ENCODE peak calls at places on chromosomes 11 and 22, in six cellular contexts. A is right atrium auricular region, V is nephron progenitor cell, M is stomach, P is cardiac fibroblast, F is heart right ventricle. W is an unnamed sample.

GRCh38 chr11:128323381-128323780 is 264.0 kb downstream of the ETS1 start:
- DNase-seq in F (no peak), P (peak), A (no peak), V (no peak), M (no peak), W (no peak)

GRCh38 chr11:61834278-61835004 is 6.3 kb downstream of the FADS2 start:
- DNase-seq in V (no peak), M (no peak), A (peak), P (peak), F (peak), W (no peak)

GRCh38 chr11:45211732-45212131 is 65.3 kb downstream of the PRDM11 start:
- DNase-seq in M (no peak), A (no peak), P (no peak), V (no peak), F (no peak), W (no peak)

GRCh38 chr11:41018224-41018623 is 441.2 kb downstream of the LRRC4C start:
- DNase-seq in M (no peak), A (no peak), V (no peak), F (no peak), P (no peak), W (no peak)

GRCh38 chr11:129035254-129035653 is 92.6 kb upstream of the TP53AIP1 start:
- DNase-seq in F (no peak), V (no peak), M (no peak), A (no peak), P (no peak), W (no peak)

GRCh38 chr22:23067023-23067650 is 3.2 kb upstream of the GNAZ start:
- DNase-seq in V (no peak), M (peak), F (peak), A (no peak), P (no peak), W (peak)

GRCh38 chr11:130837194-130837593 is 79.1 kb downstream of the SNX19 start:
- DNase-seq in F (no peak), A (no peak), M (no peak), V (no peak), P (no peak), W (no peak)

GRCh38 chr11:79348976-79349682 is 91.7 kb downstream of the TENM4 start:
- DNase-seq in A (no peak), M (no peak), P (no peak), F (no peak), V (no peak), W (no peak)

GRCh38 chr22:19912236-19912999 is 29.2 kb upstream of the COMT start:
- DNase-seq in F (no peak), A (no peak), M (peak), P (no peak), V (no peak), W (no peak)

GRCh38 chr22:24191893-24192292 is 10.6 kb downstream of the SUSD2 start:
- DNase-seq in M (no peak), V (no peak), F (no peak), A (no peak), P (no peak), W (no peak)

GRCh38 chr11:66299189-66299588 is 7.5 kb downstream of the TMEM151A start:
- DNase-seq in M (no peak), A (no peak), P (no peak), V (no peak), F (no peak), W (no peak)

GRCh38 chr11:4643084-4643483 is 698 bp upstream of the OR51E1 start:
- DNase-seq in F (peak), M (no peak), V (no peak), P (no peak), A (no peak), W (no peak)

GRCh38 chr11:117822031-117822521 is 2.5 kb downstream of the FXYD2 start:
- DNase-seq in M (peak), P (peak), A (no peak), F (peak), V (peak), W (no peak)

GRCh38 chr11:120940297-120940847 is 83.5 kb upstream of the TBCEL start:
- DNase-seq in F (no peak), V (no peak), M (no peak), P (no peak), A (no peak), W (no peak)

GRCh38 chr11:120950880-120951279 is 73.0 kb upstream of the TBCEL start:
- DNase-seq in A (no peak), V (no peak), P (no peak), M (no peak), F (no peak), W (no peak)

GRCh38 chr11:120941000-120941399 is 82.9 kb upstream of the TBCEL start:
- DNase-seq in A (no peak), F (no peak), P (no peak), M (no peak), V (no peak), W (no peak)

GRCh38 chr11:120942701-120943100 is 81.2 kb upstream of the TBCEL start:
- DNase-seq in A (no peak), M (no peak), P (no peak), F (no peak), V (no peak), W (no peak)

DNA sequence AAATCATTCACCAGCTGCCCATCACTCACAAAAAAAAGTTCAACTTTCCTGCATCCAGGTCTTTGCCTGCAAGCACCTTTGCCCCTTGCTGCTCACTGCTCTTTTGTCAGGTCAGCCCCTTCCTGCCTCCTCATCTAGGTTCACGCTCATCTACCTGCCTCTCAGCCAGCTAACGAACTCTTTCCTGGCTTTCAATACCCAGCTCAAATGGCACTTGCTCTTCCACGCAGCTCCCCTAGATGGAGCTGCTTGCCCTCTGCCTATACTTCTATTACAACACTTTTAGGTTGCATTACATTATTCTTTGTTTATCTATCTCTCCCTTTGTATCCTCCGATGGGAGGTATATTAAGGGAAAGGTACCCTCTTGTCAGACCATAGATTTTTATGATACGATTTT is 78.9 kb upstream of the TBCEL start:
- DNase-seq in M (no peak), A (no peak), V (no peak), F (no peak), P (no peak), W (no peak)
- TF ChIP-seq CTCF in M (no peak), A (no peak), V (no peak), F (no peak), P (peak), W (peak)

GRCh38 chr11:113372317-113372716 is 15.3 kb upstream of the ANKK1 start:
- DNase-seq in A (no peak), V (no peak), M (no peak), P (no peak), F (no peak), W (no peak)
- TF ChIP-seq CTCF in A (no peak), V (no peak), M (no peak), P (no peak), F (no peak), W (peak)

GRCh38 chr11:67648140-67648795 is 2.3 kb downstream of the ACY3 start:
- DNase-seq in V (no peak), F (no peak), P (no peak), M (peak), A (no peak), W (peak)
- TF ChIP-seq CTCF in V (peak), F (no peak), P (no peak), M (peak), A (no peak), W (peak)

GRCh38 chr22:17267661-17268330 is 48.6 kb upstream of the ADA2 start:
- DNase-seq in M (no peak), P (no peak), F (no peak), A (no peak), V (no peak), W (no peak)

GRCh38 chr22:17269224-17269606 is 50.0 kb upstream of the ADA2 start:
- DNase-seq in P (no peak), M (no peak), A (no peak), F (no peak), V (no peak), W (no peak)

GRCh38 chr22:17269607-17270261 is 50.5 kb upstream of the ADA2 start:
- DNase-seq in P (no peak), V (no peak), F (no peak), M (no peak), A (no peak), W (no peak)

GRCh38 chr22:17266261-17266971 is 47.2 kb upstream of the ADA2 start:
- DNase-seq in M (no peak), F (no peak), A (no peak), P (no peak), V (peak), W (no peak)

GRCh38 chr22:17268501-17269223 is 49.4 kb upstream of the ADA2 start:
- DNase-seq in A (no peak), P (peak), V (no peak), M (no peak), F (no peak), W (no peak)
- TF ChIP-seq CTCF in A (peak), P (no peak), V (peak), M (no peak), F (peak), W (peak)

DNA sequence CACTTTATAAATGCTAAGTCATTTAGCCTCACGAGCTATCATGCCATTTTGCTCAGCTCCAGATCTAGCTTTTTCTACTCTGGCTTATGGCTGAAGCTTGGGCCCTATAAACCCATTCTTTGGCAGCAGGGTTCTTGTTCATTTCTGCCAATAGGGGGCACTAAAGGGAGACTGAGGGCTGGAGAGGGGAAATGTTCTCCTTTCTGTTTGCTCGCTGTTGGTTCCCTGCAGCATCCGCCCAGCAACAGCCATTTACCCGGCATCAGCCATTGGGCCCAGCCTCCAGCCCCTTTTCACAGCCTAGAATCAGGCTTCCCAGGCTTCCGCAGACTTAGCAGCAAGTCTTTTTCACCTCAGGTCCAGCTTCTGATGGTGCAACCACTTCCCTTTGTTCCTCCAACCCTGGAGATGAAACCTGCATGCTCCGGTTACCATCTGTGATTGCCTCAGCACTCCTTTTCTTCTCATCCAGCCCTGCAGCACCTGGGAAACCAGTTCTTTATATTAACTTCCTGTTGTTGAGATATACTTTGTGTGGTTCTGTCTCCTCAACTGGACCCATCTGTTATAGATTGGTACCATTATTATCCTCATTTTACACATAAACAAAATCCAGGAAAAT is 4.2 kb upstream of the ME3 start:
- DNase-seq in F (no peak), V (no peak), A (no peak), P (no peak), M (no peak), W (no peak)
- TF ChIP-seq CTCF in F (peak), V (no peak), A (peak), P (peak), M (no peak), W (peak)

GRCh38 chr11:110447897-110448522 is 18.3 kb downstream of the FDX1 start:
- DNase-seq in V (no peak), M (no peak), F (no peak), A (no peak), P (peak), W (no peak)
- TF ChIP-seq CTCF in V (peak), M (peak), F (peak), A (peak), P (peak), W (peak)

GRCh38 chr11:108084811-108085210 is 36.6 kb upstream of the ACAT1 start:
- DNase-seq in A (no peak), F (no peak), P (no peak), V (no peak), M (no peak), W (no peak)
- TF ChIP-seq CTCF in A (no peak), F (no peak), P (no peak), V (no peak), M (no peak), W (no peak)

DNA sequence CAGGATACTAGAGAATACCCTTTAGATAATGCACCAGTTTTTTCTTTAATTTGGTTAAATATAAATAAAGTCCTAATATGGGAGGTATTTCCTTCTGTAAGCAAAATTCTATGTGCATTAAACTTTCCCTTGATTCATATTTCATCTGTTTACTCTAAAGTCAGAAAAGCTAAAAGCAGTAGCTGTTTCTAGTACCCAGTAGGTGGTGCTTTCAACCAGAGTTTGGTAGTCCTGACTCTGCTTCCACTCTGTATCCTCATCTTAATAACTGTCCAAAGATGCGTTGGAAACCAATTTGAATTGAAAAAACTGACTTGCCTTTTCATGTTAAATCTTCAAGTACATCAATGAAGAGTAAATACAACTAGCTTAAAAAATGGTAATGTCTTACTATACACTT is 1065.2 kb downstream of the JRKL start:
- DNase-seq in A (no peak), M (no peak), P (peak), F (no peak), V (no peak), W (no peak)
- TF ChIP-seq CTCF in A (peak), M (no peak), P (peak), F (peak), V (no peak), W (peak)

DNA sequence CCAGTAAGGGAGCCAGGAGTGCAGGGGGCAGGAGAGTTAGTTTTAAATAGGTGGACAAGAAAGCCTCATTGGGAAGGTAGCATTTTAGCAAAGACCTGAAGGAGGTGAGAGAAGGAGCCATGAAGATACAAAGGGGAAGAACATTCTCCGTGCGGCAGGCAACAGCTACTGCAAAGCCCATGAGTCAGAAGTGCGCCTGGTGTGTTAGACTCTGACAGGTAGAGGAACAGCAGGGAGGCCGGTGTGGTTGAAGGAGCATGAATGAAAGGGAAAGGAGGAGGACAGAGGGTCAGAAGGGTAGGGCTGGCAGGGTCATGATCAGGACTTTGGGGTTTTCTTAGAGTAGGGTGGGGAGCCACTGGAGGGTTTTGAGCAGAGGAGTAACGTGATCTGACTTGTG is 34.5 kb upstream of the PAMR1 start:
- DNase-seq in F (no peak), A (no peak), M (no peak), V (no peak), P (no peak), W (no peak)
- TF ChIP-seq CTCF in F (no peak), A (no peak), M (no peak), V (no peak), P (no peak), W (no peak)

GRCh38 chr22:35761037-35761436 is 43.4 kb downstream of the APOL5 start:
- DNase-seq in F (no peak), V (no peak), P (peak), A (no peak), M (no peak), W (no peak)
- TF ChIP-seq CTCF in F (peak), V (no peak), P (no peak), A (peak), M (no peak), W (peak)